ENCODE peak calls at places on chromosomes 11 and 22, in nine cellular contexts. Y, A, J, I, L, F, H, R and T are unnamed samples.

GRCh38 chr22:40403651-40404050 is 33.3 kb downstream of the SGSM3 start:
- DNase-seq in F (no peak), R (no peak), I (no peak), J (no peak), A (no peak), L (no peak), Y (no peak), H (no peak), T (no peak)

GRCh38 chr22:22210889-22211833 is 33.4 kb upstream of the VPREB1 start:
- DNase-seq in J (no peak), R (no peak), Y (no peak), A (no peak), I (no peak), H (no peak), F (no peak), L (no peak), T (no peak)

GRCh38 chr11:45083544-45084087 is 62.8 kb upstream of the PRDM11 start:
- DNase-seq in A (no peak), Y (no peak), I (no peak), H (no peak), F (no peak), R (no peak), J (no peak), L (no peak), T (no peak)

GRCh38 chr22:40898850-40899357 is 37.0 kb upstream of the DNAJB7 start:
- DNase-seq in J (peak), A (peak), F (peak), Y (peak), R (peak), H (no peak), L (no peak), I (no peak), T (peak)

GRCh38 chr11:116461789-116462188 is 311.0 kb downstream of the BUD13 start:
- DNase-seq in I (no peak), R (no peak), L (no peak), A (no peak), F (no peak), Y (no peak), H (no peak), J (peak), T (no peak)

GRCh38 chr22:47474464-47474863 is 712.0 kb downstream of the TBC1D22A start:
- DNase-seq in I (no peak), F (no peak), R (no peak), J (no peak), Y (no peak), H (no peak), A (no peak), L (no peak), T (peak)

GRCh38 chr22:48882636-48883200 is 945.0 kb downstream of the BRD1 start:
- DNase-seq in F (no peak), L (peak), A (no peak), I (no peak), H (no peak), R (no peak), Y (no peak), J (no peak), T (no peak)

GRCh38 chr11:88384678-88385015 is 47.1 kb upstream of the CTSC start:
- DNase-seq in F (no peak), I (no peak), R (no peak), J (no peak), A (no peak), L (no peak), H (no peak), Y (no peak), T (peak)

GRCh38 chr11:19345848-19346681 is 105.3 kb upstream of the E2F8 start:
- DNase-seq in L (peak), I (no peak), H (peak), R (no peak), Y (no peak), J (peak), A (no peak), F (peak), T (peak)

GRCh38 chr11:61201476-61201875 is 1.8 kb upstream of the PGA3 start:
- DNase-seq in A (no peak), J (no peak), Y (no peak), I (no peak), L (no peak), R (no peak), H (no peak), F (no peak), T (no peak)